ENCODE peak calls at places on chromosome 17, in nine cellular contexts. Y is heart left ventricle, G is nephron progenitor cell, X is type B pancreatic cell, I is esophagus squamous epithelium, O is heart right ventricle, T is epithelial cell of esophagus, E is sigmoid colon, L is neural crest cell. J is an unnamed sample.

GRCh38 chr17:7947651-7948050 is 15.6 kb downstream of the CNTROB start:
- DNase-seq in O (no peak), I (no peak), E (no peak), L (no peak), T (no peak), Y (no peak), G (no peak), X (no peak), J (no peak)

GRCh38 chr17:44095647-44096496 is 25.3 kb downstream of the G6PC3 start:
- DNase-seq in T (peak; percentile 80), G (peak; percentile 75), L (peak; percentile 63), X (no peak), I (no peak), Y (peak; percentile 86), O (peak; percentile 64), E (peak; percentile 85), J (peak; percentile 62)

GRCh38 chr17:81510798-81511549 is 1.6 kb downstream of the ACTG1 start:
- DNase-seq in E (no peak), L (no peak), I (no peak), Y (no peak), G (no peak), X (peak; percentile 71), O (no peak), T (no peak), J (no peak)

GRCh38 chr17:77476498-77476897 is 335.7 kb downstream of the SEC14L1 start:
- DNase-seq in Y (no peak), O (no peak), I (no peak), E (no peak), G (no peak), T (no peak), L (no peak), X (no peak), J (no peak)

GRCh38 chr17:70137451-70138230 is 31.7 kb upstream of the KCNJ2 start:
- DNase-seq in E (peak; percentile 86), Y (peak; percentile 34), X (no peak), I (no peak), T (peak; percentile 92), L (no peak), G (no peak), O (no peak), J (peak; percentile 75)

GRCh38 chr17:1239210-1239609 is 31.0 kb upstream of the BHLHA9 start:
- DNase-seq in O (no peak), Y (no peak), T (no peak), I (no peak), E (no peak), G (no peak), X (no peak), L (no peak), J (no peak)

GRCh38 chr17:17351356-17351891 is 48.3 kb downstream of the NT5M start:
- DNase-seq in L (no peak), E (peak; percentile 33), G (no peak), O (no peak), T (no peak), I (no peak), X (no peak), Y (no peak), J (no peak)

GRCh38 chr17:80885922-80886582 is 105.6 kb upstream of the CHMP6 start:
- DNase-seq in X (no peak), I (no peak), O (no peak), T (no peak), Y (no peak), L (no peak), E (peak; percentile 34), G (no peak), J (no peak)

GRCh38 chr17:77383613-77384608 is 243.1 kb downstream of the SEC14L1 start:
- DNase-seq in E (peak; percentile 79), T (peak; percentile 34), X (no peak), L (no peak), Y (peak; percentile 79), O (peak; percentile 80), I (no peak), G (no peak), J (no peak)

GRCh38 chr17:15048381-15048780 is 216.7 kb downstream of the PMP22 start:
- DNase-seq in E (no peak), T (no peak), X (no peak), Y (no peak), I (no peak), L (no peak), O (no peak), G (no peak), J (no peak)

GRCh38 chr17:64502809-64503208 is 3.3 kb downstream of the DDX5 start:
- DNase-seq in E (no peak), T (no peak), X (no peak), O (no peak), L (no peak), Y (no peak), I (no peak), G (no peak), J (no peak)

GRCh38 chr17:5050281-5050680 is 15.1 kb upstream of the SLC52A1 start:
- DNase-seq in T (no peak), O (no peak), G (no peak), Y (no peak), X (no peak), E (no peak), I (no peak), L (no peak), J (no peak)

GRCh38 chr17:72822358-72823023 is 270.0 kb downstream of the SLC39A11 start:
- DNase-seq in X (no peak), I (no peak), O (no peak), T (no peak), E (no peak), L (no peak), Y (no peak), G (no peak), J (no peak)

GRCh38 chr17:43517615-43518386 is 28.3 kb downstream of the ETV4 start:
- DNase-seq in T (no peak), L (no peak), E (no peak), X (no peak), I (no peak), G (no peak), O (no peak), Y (no peak), J (peak; percentile 71)

GRCh38 chr17:63786961-63787711 is 13.2 kb downstream of the DDX42 start:
- DNase-seq in I (no peak), T (peak; percentile 96), E (no peak), G (no peak), O (no peak), Y (no peak), X (no peak), L (no peak), J (no peak)

DNA sequence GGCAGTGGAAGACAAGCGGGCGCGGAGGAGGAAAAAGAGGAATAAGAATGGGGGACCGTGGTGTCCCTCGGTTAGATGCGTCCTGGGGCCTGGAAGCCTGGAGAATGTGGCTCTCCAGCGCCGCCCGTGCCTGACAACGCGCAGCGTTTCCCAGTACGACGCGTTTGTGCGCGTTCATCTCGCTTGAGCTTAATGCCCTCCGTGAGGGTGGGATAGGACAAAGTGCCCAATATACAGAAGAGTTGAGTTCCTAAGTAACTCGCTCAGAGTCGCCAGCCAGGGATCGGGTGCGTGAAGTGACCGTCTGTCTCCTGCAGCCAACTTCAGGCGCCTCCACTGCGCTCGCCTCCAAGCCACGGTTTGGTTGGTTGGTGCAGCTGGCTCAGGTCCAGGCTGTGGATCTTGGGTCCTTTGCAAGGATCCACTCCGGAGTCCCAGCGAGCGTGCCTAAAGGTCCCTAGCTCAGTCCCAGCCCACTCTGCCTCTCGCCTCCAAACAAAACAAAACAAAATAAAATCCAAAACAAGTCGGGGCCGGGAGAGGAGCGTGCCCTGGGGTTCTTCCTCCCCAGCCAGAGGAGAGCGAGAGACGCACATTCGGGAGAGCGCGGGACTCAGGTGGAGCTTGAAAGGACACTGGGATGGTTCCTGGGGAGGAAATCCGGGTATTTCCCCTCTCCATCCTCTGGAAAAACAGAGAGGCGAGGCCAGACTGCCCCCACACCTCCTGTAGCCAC is 951 bp downstream of the GALR2 start:
- DNase-seq in L (peak; percentile 20), I (no peak), X (no peak), G (peak; percentile 54), Y (no peak), E (no peak), O (no peak), T (peak; percentile 56), J (no peak)
- TF ChIP-seq CTCF in L (no peak), I (peak; percentile 8), X (peak; percentile 30), G (peak; percentile 19), Y (no peak), E (no peak), O (no peak), T (peak; percentile 35), J (no peak)

DNA sequence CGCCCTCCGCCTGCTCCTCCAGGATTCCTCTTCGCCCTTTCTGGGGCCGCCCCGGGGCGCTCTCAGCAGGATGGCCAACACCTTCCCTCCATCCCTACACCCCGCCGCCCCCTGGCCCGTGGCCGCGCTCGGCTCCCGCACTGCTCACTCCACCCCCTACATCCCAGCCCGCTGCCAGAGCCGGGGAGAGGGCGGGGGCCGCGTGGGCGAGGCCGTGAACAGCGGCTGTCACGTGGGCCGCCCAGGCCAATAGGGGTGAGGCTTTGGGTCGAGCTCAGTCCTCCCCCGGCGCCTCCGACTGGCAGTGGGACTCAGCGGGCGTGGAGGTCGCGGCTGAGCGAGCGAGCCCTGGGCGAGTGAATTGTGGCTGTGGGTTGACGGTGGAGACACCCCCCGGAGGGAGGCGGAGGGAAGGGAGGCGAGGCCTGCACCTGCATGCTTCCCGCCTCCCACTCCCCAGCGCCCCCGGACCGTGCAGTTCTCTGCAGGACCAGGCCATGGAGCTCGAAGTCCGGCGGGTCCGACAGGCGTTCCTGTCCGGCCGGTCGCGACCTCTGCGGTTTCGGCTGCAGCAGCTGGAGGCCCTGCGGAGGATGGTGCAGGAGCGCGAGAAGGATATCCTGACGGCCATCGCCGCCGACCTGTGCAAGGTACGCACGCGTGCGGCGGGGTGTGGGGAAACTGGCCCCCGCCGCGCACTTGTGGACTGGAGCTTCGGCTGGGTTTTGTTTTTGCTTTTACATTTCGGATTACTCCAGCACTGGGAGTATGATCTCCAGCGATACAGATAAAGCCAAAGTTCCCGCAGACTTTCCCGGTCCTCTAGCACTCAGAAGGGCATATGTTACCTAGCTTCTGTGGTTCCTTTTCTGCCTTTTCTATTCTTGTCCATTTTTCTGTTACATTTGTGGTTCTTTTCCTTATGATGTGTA is at the start of gene ALDH3A2:
- DNase-seq in E (peak; percentile 98), I (peak; percentile 78), G (peak; percentile 97), X (peak; percentile 95), L (peak; percentile 91), T (peak; percentile 95), Y (peak; percentile 98), O (peak; percentile 98), J (peak; percentile 99)
- TF ChIP-seq CTCF in E (no peak), I (peak; percentile 23), G (no peak), X (peak; percentile 26), L (no peak), T (no peak), Y (peak; percentile 23), O (peak; percentile 32), J (peak; percentile 30)

GRCh38 chr17:39894681-39895376 is 23.6 kb downstream of the GSDMB start:
- DNase-seq in E (no peak), L (no peak), O (no peak), I (no peak), Y (no peak), T (no peak), X (no peak), G (no peak), J (no peak)
- TF ChIP-seq CTCF in E (no peak), L (no peak), O (no peak), I (no peak), Y (no peak), T (no peak), X (no peak), G (no peak), J (no peak)

DNA sequence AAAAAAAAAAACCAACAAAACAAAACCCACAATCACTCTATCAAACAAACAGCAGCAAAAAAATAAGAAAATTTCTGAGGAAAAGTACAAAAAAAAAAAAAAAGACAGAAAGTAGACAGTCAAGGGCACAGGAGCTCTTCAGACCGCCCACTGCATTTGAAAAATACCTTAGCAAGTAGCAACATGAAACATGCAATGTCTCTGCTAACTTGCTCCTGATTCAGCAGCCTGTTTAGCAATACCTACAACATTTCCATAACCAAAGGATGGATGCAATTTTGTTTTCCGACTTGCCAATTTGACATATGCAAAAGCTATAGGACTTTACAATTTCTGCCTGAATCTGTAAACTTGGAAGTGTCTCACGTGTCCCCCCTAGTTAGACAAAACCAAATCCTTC is 57.4 kb downstream of the SYNRG start:
- DNase-seq in X (no peak), E (no peak), T (peak; percentile 93), O (no peak), L (no peak), G (no peak), I (no peak), Y (no peak), J (no peak)
- TF ChIP-seq CTCF in X (no peak), E (no peak), T (no peak), O (no peak), L (no peak), G (no peak), I (no peak), Y (no peak), J (no peak)